ENCODE peak calls at places on chromosomes 11 and 22, in ten cellular contexts. K is heart right ventricle, T is fibroblast of lung, R is cardiac muscle cell, X is A549, M is PC-3, V is H7, H is lower lobe of right lung, C is DND-41, E is upper lobe of right lung. F is an unnamed sample.

GRCh38 chr11:75722669-75723042 is 5.0 kb downstream of the MOGAT2 start:
- DNase-seq in R (no peak), X (no peak), T (no peak), H (no peak), K (no peak), V (no peak), C (no peak), M (no peak), E (no peak), F (no peak)

GRCh38 chr11:12834166-12834565 is 159.9 kb downstream of the TEAD1 start:
- DNase-seq in X (no peak), K (no peak), R (no peak), T (no peak), E (no peak), M (no peak), C (no peak), V (no peak), H (no peak), F (no peak)

GRCh38 chr11:70736937-70737640 is 338.8 kb downstream of the CTTN start:
- DNase-seq in H (no peak), R (no peak), X (no peak), K (no peak), M (no peak), C (no peak), E (peak), V (peak), T (no peak), F (no peak)

GRCh38 chr11:99773646-99774045 is 752.9 kb downstream of the CNTN5 start:
- DNase-seq in X (peak), H (no peak), K (no peak), M (no peak), C (no peak), R (peak), T (peak), V (no peak), E (no peak), F (no peak)

GRCh38 chr11:45475135-45475534 is 189.0 kb upstream of the SYT13 start:
- DNase-seq in V (no peak), K (no peak), T (no peak), E (no peak), X (no peak), M (no peak), H (no peak), C (no peak), R (no peak), F (no peak)

GRCh38 chr11:416757-417621 is 2.2 kb upstream of the SIGIRR start:
- DNase-seq in R (peak), V (peak), T (no peak), C (peak), X (no peak), E (peak), K (peak), M (peak), H (peak), F (no peak)

GRCh38 chr11:73257342-73258103 is 14.6 kb upstream of the P2RY6 start:
- DNase-seq in M (peak), V (peak), C (no peak), X (peak), E (peak), R (peak), H (peak), T (peak), K (peak), F (no peak)

GRCh38 chr11:67054851-67055523 is 1.7 kb upstream of the RHOD start:
- DNase-seq in X (peak), H (peak), R (peak), V (peak), M (peak), K (peak), T (peak), E (peak), C (peak), F (no peak)

GRCh38 chr11:118618115-118618990 is 10.9 kb downstream of the PHLDB1 start:
- DNase-seq in E (peak), M (peak), X (no peak), V (no peak), K (peak), R (peak), C (no peak), T (peak), H (peak), F (no peak)

DNA sequence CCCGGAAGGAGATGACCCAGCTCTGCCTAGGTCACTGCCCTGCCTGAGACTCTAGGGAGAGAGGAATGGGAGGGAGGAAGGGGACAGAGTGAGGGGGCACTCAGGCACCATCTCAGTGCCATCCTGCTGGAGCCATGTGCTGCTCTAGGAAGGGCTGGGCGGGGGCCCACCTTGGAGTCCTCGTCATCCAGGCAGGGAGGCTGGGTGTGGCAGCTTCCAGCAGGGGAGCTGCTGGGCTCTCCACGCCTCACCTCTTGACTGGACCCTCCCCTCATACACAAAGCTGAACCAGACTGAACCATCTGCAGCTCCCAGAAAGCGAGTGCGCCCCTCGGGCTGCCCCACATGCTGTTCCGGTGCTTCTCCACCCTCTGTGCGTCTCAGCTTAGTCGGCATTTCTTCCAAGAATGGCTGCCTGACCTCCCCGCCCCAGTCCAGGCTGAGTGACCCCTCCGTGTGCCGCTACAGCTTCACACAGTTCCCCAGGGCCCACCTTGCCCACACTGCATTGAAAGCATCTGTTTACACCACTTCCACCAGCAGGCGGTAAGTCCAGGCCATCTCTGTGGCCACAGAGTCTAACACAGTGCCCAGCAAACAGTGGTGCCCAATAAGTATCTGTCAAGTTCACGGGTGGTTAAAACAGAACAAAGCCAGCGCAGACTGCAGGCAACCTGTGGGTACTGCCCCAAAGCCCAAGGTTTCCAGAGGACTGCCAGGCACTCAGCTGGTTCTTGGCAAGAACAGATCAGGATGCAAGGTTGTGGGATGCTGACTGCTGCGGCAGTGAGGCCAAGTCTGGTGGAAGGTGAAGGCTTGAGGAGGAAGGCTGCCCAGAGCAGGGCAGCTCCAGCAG is 9.4 kb upstream of the TRIM29 start:
- DNase-seq in E (no peak), C (no peak), H (no peak), K (no peak), T (no peak), X (no peak), M (no peak), R (no peak), V (peak), F (no peak)
- H3K4me3 ChIP-seq in E (no peak), C (no peak), H (no peak), K (no peak), T (no peak), X (no peak), M (no peak), R (no peak), V (no peak), F (no peak)

DNA sequence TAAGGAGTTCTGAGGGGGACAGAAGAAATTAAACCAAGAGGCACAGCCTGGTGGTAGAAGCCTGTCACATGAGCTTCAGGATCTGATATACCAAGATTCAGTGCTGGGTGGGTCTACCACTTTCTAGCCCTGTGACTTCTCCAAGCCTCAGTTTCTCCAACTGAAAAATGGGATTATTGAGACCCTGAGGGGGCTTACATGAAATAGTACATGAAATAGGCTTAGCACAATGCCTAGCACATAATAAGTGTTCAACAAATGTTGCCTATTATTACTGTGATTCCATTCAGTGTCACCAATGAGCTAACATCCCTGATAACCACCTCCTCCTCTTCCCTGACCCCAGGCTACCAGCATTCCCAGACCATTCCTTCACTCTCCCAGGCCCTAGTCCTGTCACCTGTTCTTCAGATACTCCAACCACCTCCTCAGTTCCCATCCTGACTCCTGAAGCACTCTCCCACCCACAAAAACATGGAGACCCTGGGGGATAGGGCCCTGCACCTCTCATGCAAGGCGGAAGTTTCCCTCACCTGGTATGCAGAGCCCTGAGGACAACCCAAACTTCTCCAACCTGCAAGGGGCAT is 1.8 kb downstream of the TNKS1BP1 start:
- DNase-seq in C (no peak), E (no peak), R (no peak), K (no peak), M (peak), V (peak), X (no peak), T (no peak), H (no peak), F (no peak)
- H3K4me3 ChIP-seq in C (no peak), E (peak), R (peak), K (peak), M (peak), V (no peak), X (peak), T (peak), H (peak), F (no peak)

GRCh38 chr11:10295056-10295901 is 1.3 kb upstream of the SBF2 start:
- DNase-seq in X (no peak), V (peak), H (no peak), T (no peak), M (no peak), C (no peak), R (no peak), K (no peak), E (no peak), F (no peak)
- H3K4me3 ChIP-seq in X (peak), V (peak), H (peak), T (peak), M (peak), C (no peak), R (peak), K (peak), E (peak), F (no peak)

DNA sequence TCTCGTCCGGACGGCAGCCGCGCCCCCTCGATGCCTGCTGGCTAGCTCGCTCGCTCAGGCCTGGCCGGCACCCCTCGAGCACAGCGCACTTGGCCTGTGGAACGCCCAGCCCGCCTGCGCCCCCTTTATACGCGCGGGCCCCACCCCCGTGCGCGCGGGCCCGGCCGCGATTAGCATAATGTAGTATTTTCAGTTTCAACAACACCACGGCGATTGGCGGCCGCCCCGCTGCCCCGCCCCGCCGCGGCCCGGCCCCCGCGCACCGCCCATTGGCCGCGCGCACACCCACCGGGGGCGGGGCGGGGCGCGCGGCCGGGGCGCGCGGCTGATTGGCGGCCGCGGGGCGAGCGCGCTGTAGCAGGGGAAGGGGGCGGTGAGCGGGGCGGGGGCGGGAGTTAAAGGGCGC is at the start of gene CDKN1C:
- DNase-seq in E (peak), M (peak), C (no peak), R (peak), X (peak), K (peak), H (peak), V (peak), T (peak), F (peak)
- H3K4me3 ChIP-seq in E (peak), M (peak), C (no peak), R (peak), X (peak), K (peak), H (peak), V (peak), T (peak), F (peak)

GRCh38 chr22:36331306-36331911 is 56.4 kb downstream of the MYH9 start:
- DNase-seq in X (peak), H (peak), R (peak), V (peak), E (peak), T (peak), K (peak), M (peak), C (peak), F (peak)
- H3K4me3 ChIP-seq in X (no peak), H (peak), R (no peak), V (no peak), E (peak), T (no peak), K (peak), M (peak), C (peak), F (peak)

DNA sequence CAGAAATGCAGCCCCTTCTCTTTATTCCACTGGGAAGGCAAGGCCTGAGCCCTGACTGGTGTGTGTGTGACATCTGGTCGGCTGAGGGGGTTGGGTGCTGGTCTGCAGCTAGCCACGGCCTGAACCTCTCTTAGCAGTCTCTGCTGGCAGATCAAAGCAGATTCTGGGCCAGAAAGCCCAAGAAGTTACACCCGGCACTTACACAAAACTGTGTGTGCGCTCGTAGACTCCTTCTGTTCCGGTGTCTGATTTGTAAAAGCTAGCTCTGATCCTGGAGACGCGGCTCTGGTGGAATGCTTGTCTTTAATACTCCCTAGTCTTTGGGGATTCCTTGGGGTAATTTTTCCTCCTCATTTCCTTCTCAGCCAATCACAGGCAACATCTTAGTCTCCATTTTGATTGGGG is 5.5 kb downstream of the PKNOX2 start:
- DNase-seq in C (no peak), V (peak), T (no peak), K (peak), H (no peak), X (no peak), R (peak), E (no peak), M (no peak), F (no peak)
- H3K4me3 ChIP-seq in C (no peak), V (no peak), T (peak), K (no peak), H (no peak), X (no peak), R (no peak), E (no peak), M (no peak), F (no peak)

DNA sequence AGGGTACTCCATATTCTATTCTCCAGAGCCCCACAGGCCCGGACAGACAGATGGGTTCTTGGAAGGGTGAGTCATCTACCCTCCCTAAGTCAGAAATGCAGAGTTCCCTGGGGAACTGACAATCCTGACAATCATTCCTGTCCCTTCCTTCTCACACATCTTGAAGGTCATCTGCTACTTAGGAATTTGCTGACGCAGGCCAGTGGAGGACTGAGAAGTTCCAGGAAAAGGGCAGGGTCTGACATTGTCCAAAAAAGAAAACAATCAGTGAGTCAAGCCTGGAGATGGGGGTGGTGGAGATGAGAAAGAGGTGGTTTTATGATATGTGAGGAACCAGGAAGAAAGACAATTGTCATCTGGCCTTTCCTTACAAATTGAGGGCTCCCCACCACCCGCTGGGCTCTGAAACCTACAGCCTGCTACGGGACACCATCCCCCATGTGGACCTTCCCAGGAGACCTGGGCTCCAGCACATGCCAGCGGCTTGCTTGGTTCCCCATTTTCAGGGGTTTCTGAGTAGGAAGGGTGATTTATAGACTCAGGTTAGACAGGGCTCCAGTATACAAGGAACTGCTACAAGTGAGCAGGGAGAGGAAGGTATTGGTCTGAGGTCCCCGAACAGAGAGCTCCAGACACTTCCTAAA is 12.9 kb downstream of the CD59 start:
- DNase-seq in K (no peak), C (no peak), E (no peak), T (peak), M (peak), H (no peak), X (peak), V (no peak), R (peak), F (no peak)
- H3K4me3 ChIP-seq in K (no peak), C (no peak), E (no peak), T (peak), M (peak), H (no peak), X (peak), V (no peak), R (no peak), F (no peak)

DNA sequence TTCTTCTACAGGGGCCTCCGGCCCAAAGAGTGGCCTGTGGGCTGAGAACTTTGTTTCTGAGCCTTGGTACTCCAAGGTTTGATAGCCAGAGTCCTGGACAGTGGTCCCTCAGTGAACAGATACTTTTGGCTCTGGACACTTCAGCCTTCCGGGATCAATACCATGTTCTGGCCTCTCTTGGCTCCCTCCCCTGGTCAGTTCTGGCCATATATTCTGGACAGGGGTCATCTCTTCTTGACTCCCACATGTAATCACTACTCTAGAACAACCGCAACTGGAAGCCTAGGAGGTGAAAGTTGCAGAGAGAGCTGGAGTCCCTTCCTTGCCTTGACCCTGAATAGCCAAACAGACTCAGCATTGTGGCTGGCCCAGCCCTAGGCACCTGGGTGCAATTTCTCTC is 2.3 kb downstream of the RTN4RL2 start:
- DNase-seq in H (no peak), T (no peak), V (no peak), R (no peak), C (no peak), K (no peak), M (no peak), X (no peak), E (no peak), F (no peak)
- H3K4me3 ChIP-seq in H (no peak), T (no peak), V (no peak), R (no peak), C (no peak), K (no peak), M (no peak), X (peak), E (no peak), F (no peak)

GRCh38 chr11:2885017-2885675 is 429 bp downstream of the CDKN1C start:
- DNase-seq in H (peak), K (peak), E (peak), T (peak), V (peak), C (no peak), X (peak), R (peak), M (peak), F (no peak)

GRCh38 chr11:2886936-2887335 is 1.4 kb upstream of the CDKN1C start:
- DNase-seq in X (no peak), M (no peak), E (no peak), K (no peak), R (no peak), C (no peak), V (no peak), T (no peak), H (no peak), F (no peak)

GRCh38 chr11:2884424-2884815 is 1.2 kb downstream of the CDKN1C start:
- DNase-seq in K (peak), R (peak), C (no peak), H (peak), M (peak), E (peak), V (peak), T (peak), X (no peak), F (no peak)

GRCh38 chr11:2887526-2888195 is 2.1 kb upstream of the CDKN1C start:
- DNase-seq in R (no peak), E (no peak), C (no peak), T (no peak), X (no peak), V (no peak), K (no peak), H (no peak), M (no peak), F (no peak)

GRCh38 chr11:2886191-2886894 is 768 bp upstream of the CDKN1C start:
- DNase-seq in C (no peak), M (no peak), H (peak), T (peak), K (peak), X (no peak), R (peak), V (peak), E (no peak), F (no peak)
- H3K4me3 ChIP-seq in C (no peak), M (no peak), H (peak), T (peak), K (peak), X (peak), R (peak), V (peak), E (peak), F (no peak)

DNA sequence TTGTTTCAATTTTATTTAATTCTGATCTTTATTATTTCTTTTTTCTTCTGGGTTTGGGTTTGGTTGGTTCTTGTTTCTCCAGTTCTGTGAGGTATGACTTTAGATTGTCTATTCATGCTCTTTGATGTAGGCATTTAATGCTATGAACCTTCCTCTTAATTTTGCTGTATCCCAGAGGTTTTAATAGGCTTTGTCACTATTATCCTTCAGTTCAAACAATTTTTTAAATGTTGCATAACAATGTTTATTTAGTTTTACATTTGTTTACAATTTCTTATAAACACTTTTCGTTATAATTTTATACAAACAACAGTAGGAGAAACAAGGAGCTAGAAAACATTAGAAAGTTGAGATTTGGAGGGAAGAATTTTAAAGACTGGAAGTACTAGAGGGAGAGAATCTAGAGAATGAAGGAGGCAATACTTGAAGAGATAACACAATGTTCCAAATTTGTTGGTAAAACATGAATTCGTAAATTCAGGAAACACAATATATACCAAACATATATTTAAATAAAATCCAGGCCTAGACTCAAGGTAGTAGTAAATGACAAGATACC is 96.2 kb upstream of the SERPIND1 start:
- DNase-seq in H (no peak), K (no peak), V (no peak), R (no peak), E (no peak), T (no peak), X (no peak), C (no peak), M (no peak), F (no peak)
- H3K4me3 ChIP-seq in H (no peak), K (no peak), V (no peak), R (no peak), E (no peak), T (no peak), X (no peak), C (no peak), M (no peak), F (no peak)